ENCODE peak calls at places on chromosome 13, in eight cellular contexts. O is K562, P is HepG2, J is fibroblast of lung, X is cardiac muscle cell, Y is lower leg skin, U is choroid plexus epithelial cell, F is A549. D is an unnamed sample.

GRCh38 chr13:50512602-50513527 is 330.6 kb downstream of the DLEU7 start:
- DNase-seq in Y (peak), F (no peak), J (peak), X (peak), U (peak), O (peak), P (peak), D (no peak)

GRCh38 chr13:92187378-92187989 is 789.1 kb downstream of the GPC5 start:
- DNase-seq in U (peak), Y (peak), O (peak), J (peak), P (peak), X (peak), F (peak), D (no peak)

GRCh38 chr13:22110368-22110767 is 439.5 kb downstream of the FGF9 start:
- DNase-seq in F (no peak), J (no peak), P (no peak), U (no peak), O (no peak), X (no peak), Y (peak), D (no peak)

GRCh38 chr13:61010358-61010757 is 405.3 kb downstream of the PCDH20 start:
- DNase-seq in Y (no peak), F (no peak), P (no peak), O (no peak), J (no peak), U (no peak), X (no peak), D (no peak)

GRCh38 chr13:20016649-20017364 is 58.3 kb downstream of the ZMYM2 start:
- DNase-seq in Y (no peak), F (no peak), X (no peak), P (no peak), J (no peak), O (no peak), U (no peak), D (no peak)

GRCh38 chr13:26019881-26020535 is 31.8 kb downstream of the SHISA2 start:
- DNase-seq in F (no peak), O (no peak), J (peak), U (peak), P (no peak), X (peak), Y (no peak), D (no peak)

GRCh38 chr13:27125357-27126282 is 46.0 kb downstream of the USP12 start:
- DNase-seq in F (no peak), O (peak), X (no peak), Y (peak), U (peak), J (no peak), P (peak), D (no peak)

GRCh38 chr13:101139076-101139475 is 277.2 kb downstream of the NALCN start:
- DNase-seq in U (peak), Y (no peak), X (no peak), F (no peak), P (no peak), O (no peak), J (peak), D (no peak)

GRCh38 chr13:77918391-77919261 is at the start of gene EDNRB:
- DNase-seq in U (peak), O (no peak), Y (peak), P (no peak), J (peak), F (no peak), X (peak), D (peak)

GRCh38 chr13:97258801-97259200 is 36.7 kb downstream of the MBNL2 start:
- DNase-seq in J (peak), P (no peak), Y (no peak), U (peak), X (peak), O (no peak), F (no peak), D (no peak)

GRCh38 chr13:40792284-40793051 is 3.1 kb downstream of the SLC25A15 start:
- DNase-seq in F (no peak), X (no peak), P (no peak), J (no peak), Y (no peak), O (no peak), U (no peak), D (no peak)

GRCh38 chr13:77306458-77306857 is 20.4 kb downstream of the MYCBP2 start:
- DNase-seq in O (no peak), J (no peak), Y (no peak), F (no peak), U (no peak), X (no peak), P (no peak), D (no peak)

GRCh38 chr13:113014752-113015745 is 46.0 kb downstream of the MCF2L start:
- DNase-seq in Y (no peak), J (no peak), X (no peak), F (no peak), P (no peak), U (no peak), O (no peak), D (no peak)

GRCh38 chr13:88384542-88384941 is 713.4 kb downstream of the SLITRK5 start:
- DNase-seq in O (no peak), X (no peak), Y (no peak), U (no peak), P (no peak), J (no peak), F (no peak), D (no peak)

GRCh38 chr13:109687559-109688448 is 98.6 kb downstream of the IRS2 start:
- DNase-seq in Y (no peak), P (no peak), U (no peak), F (no peak), X (no peak), J (no peak), O (no peak), D (no peak)

GRCh38 chr13:49840266-49840665 is 47.8 kb upstream of the KPNA3 start:
- DNase-seq in F (no peak), O (no peak), X (no peak), P (peak), Y (no peak), J (no peak), U (no peak), D (no peak)

GRCh38 chr13:99572131-99572530 is 70.9 kb downstream of the TM9SF2 start:
- DNase-seq in O (no peak), J (peak), Y (no peak), P (no peak), X (peak), U (no peak), F (no peak), D (no peak)

GRCh38 chr13:52004508-52005183 is 6.6 kb downstream of the ATP7B start:
- DNase-seq in F (no peak), P (no peak), X (no peak), U (no peak), Y (no peak), O (no peak), J (no peak), D (no peak)

GRCh38 chr13:75468098-75468497 is 13.9 kb downstream of the TBC1D4 start:
- DNase-seq in X (peak), J (peak), P (no peak), U (peak), Y (no peak), F (no peak), O (no peak), D (no peak)

GRCh38 chr13:60662595-60662994 is 265.6 kb downstream of the TDRD3 start:
- DNase-seq in P (no peak), Y (no peak), X (no peak), F (no peak), J (no peak), O (no peak), U (no peak), D (no peak)

GRCh38 chr13:87999791-88000190 is 328.6 kb downstream of the SLITRK5 start:
- DNase-seq in O (no peak), Y (no peak), P (no peak), X (no peak), F (no peak), U (peak), J (no peak), D (no peak)

GRCh38 chr13:31477961-31478360 is 261.4 kb upstream of the RXFP2 start:
- DNase-seq in X (peak), U (peak), F (no peak), O (no peak), Y (no peak), P (no peak), J (peak), D (no peak)

GRCh38 chr13:110250258-110250891 is 56.6 kb downstream of the COL4A1 start:
- DNase-seq in Y (peak), P (no peak), F (no peak), J (peak), U (peak), X (peak), O (no peak), D (peak)

GRCh38 chr13:85586422-85586831 is 212.8 kb downstream of the SLITRK6 start:
- DNase-seq in U (peak), F (peak), X (no peak), Y (no peak), P (no peak), O (no peak), J (peak), D (no peak)

GRCh38 chr13:111658150-111659100 is 338.0 kb downstream of the TEX29 start:
- DNase-seq in P (no peak), U (no peak), F (no peak), J (no peak), X (no peak), Y (no peak), O (no peak), D (no peak)

GRCh38 chr13:87666826-87667225 is 4.3 kb upstream of the SLITRK5 start:
- DNase-seq in P (no peak), J (no peak), O (no peak), Y (no peak), X (no peak), F (no peak), U (no peak), D (no peak)

GRCh38 chr13:29721766-29722165 is 126.3 kb upstream of the SLC7A1 start:
- DNase-seq in P (no peak), U (no peak), J (no peak), Y (no peak), O (no peak), F (no peak), X (no peak), D (no peak)

GRCh38 chr13:95160112-95160906 is 140.9 kb downstream of the ABCC4 start:
- DNase-seq in F (peak), X (peak), U (peak), P (peak), O (no peak), J (peak), Y (no peak), D (no peak)

GRCh38 chr13:89982406-89983085 is 1364.9 kb upstream of the MIR17HG start:
- DNase-seq in P (no peak), Y (no peak), J (peak), F (peak), O (no peak), X (peak), U (peak), D (no peak)

GRCh38 chr13:109243311-109243951 is 543.0 kb downstream of the IRS2 start:
- DNase-seq in O (peak), X (peak), Y (no peak), U (peak), P (no peak), F (peak), J (peak), D (peak)

DNA sequence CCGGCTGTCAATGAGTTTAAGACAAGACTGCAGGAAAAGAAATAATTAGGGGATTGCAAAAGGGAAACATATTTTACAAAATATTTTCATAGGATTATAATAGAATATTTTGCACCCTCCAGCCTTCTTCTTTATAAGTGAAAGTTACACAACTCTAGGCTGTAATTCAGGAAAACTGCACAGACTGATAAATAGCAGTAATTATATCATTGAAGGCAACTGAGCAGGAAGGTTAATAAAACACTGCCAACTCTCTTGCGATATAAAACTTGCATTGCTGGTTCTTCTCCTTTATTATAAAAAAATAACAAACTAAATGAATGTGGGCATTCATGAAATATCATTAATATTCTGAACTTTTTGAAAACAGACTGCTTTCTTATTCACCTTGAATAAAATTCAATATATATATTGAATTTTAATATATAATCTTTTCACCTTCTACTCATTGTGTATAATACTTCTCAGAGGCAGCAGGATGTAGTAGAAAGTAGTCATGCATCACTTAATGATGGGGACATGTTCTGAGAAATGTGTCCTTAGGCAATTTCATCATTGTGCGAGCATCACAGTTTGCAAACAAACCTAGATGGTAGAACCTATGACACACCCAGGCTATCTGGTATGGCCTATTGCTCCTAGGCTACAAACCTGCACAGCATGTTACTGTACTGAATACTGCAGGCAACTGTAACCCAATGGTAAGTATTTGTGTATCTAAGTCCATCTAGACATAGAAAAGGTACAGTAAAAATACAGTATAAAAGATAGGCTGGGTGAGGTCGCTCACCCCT is 24.9 kb upstream of the STARD13 start:
- DNase-seq in U (no peak), O (no peak), F (no peak), X (no peak), P (no peak), J (no peak), Y (no peak), D (no peak)
- H3K4me3 ChIP-seq in U (no peak), O (no peak), F (no peak), X (no peak), P (no peak), J (no peak), Y (no peak), D (no peak)

DNA sequence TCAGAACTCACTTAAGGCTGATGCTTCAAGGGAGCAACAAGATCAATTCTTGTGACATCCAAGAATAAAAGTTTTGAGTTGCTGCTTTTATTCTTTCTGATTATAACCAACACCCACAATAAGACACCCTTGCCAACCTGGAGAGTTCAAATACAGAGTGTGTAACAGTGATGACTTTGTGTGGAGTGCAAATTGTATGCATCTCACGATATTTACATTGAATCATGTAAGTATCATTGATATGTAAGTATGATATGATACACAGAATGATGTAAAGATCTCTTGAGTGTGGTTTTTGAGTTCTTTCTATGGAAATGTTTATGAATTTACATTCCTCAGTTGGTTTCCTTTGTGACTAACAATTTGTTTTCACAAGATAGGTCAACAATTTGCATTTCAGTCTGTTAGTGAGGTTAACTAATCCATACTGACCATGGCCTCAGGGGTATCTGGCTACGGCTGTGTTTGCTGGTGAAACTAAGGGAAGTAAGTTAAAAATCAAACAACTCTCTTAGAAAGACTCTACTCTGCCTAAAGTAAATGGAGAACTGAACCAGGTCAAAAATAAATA is 12.4 kb downstream of the LHFPL6 start:
- DNase-seq in P (no peak), X (no peak), F (no peak), J (no peak), Y (no peak), U (no peak), O (no peak), D (no peak)
- TF ChIP-seq CTCF in P (no peak), X (no peak), F (no peak), J (no peak), Y (no peak), U (no peak), O (no peak), D (no peak)

GRCh38 chr13:106381083-106381482 is 154.4 kb downstream of the EFNB2 start:
- DNase-seq in F (no peak), Y (no peak), J (peak), O (no peak), P (no peak), U (peak), X (peak), D (no peak)

GRCh38 chr13:106375085-106375484 is 160.4 kb downstream of the EFNB2 start:
- DNase-seq in U (no peak), O (no peak), P (no peak), Y (no peak), F (no peak), X (no peak), J (no peak), D (no peak)

GRCh38 chr13:106376411-106377112 is 158.9 kb downstream of the EFNB2 start:
- DNase-seq in P (no peak), U (peak), Y (no peak), X (peak), O (no peak), J (peak), F (peak), D (no peak)

GRCh38 chr13:106377341-106377740 is 158.1 kb downstream of the EFNB2 start:
- DNase-seq in Y (no peak), J (no peak), F (no peak), X (no peak), U (no peak), O (no peak), P (no peak), D (no peak)

DNA sequence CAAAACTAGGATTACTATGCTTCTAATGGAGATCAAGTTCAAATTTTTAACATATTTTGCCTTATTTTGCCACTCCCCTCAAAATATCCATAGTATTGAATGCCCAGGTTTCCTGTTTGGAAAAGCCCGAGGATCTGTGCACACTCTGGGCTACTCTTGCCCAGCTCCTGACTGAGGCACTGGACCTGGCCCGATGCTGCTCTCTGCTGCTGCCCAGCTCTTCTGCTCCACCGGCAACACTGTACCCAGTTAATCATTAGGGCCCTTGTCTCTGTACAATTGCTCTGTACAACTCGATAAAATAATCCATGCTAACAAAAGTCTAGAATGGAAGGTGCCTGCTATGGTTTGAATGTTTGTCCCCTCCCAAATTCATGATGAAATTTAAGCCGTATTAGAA is 157.2 kb downstream of the EFNB2 start:
- DNase-seq in F (no peak), X (no peak), J (no peak), P (no peak), Y (no peak), U (no peak), O (no peak), D (no peak)
- H3K4me3 ChIP-seq in F (no peak), X (no peak), J (no peak), P (no peak), Y (no peak), U (no peak), O (no peak), D (no peak)

GRCh38 chr13:62388515-62388914 is 972.9 kb upstream of the PCDH20 start:
- DNase-seq in U (peak), Y (no peak), P (no peak), J (no peak), X (no peak), O (no peak), F (no peak), D (no peak)

GRCh38 chr13:62387642-62388041 is 972.0 kb upstream of the PCDH20 start:
- DNase-seq in Y (no peak), X (peak), O (no peak), P (no peak), U (peak), F (no peak), J (no peak), D (no peak)
- TF ChIP-seq CTCF in Y (no peak), X (no peak), O (no peak), P (no peak), U (no peak), F (no peak), J (no peak), D (no peak)

GRCh38 chr13:24460256-24460655 is 52.3 kb downstream of the PARP4 start:
- DNase-seq in P (no peak), X (no peak), O (no peak), J (no peak), U (no peak), F (no peak), Y (no peak), D (no peak)
- H3K4me3 ChIP-seq in P (no peak), X (no peak), O (no peak), J (no peak), U (no peak), F (no peak), Y (no peak), D (no peak)